ENCODE peak calls at places on chromosomes 6 and 20, in eight cellular contexts. K is spleen, U is heart left ventricle, O is stomach, N is esophagus squamous epithelium, I is K562, H is testis, V is GM12878. C is an unnamed sample.

GRCh38 chr6:16762547-16763477 is 1.6 kb upstream of the ATXN1 start:
- DNase-seq in K (peak), U (peak), O (peak), N (no peak), I (peak), H (peak), V (no peak), C (peak)

GRCh38 chr6:14739830-14740229 is 506.0 kb upstream of the JARID2 start:
- DNase-seq in K (no peak), U (no peak), O (no peak), N (no peak), I (no peak), H (no peak), V (no peak), C (no peak)

GRCh38 chr20:59307270-59307669 is 6.9 kb downstream of the EDN3 start:
- DNase-seq in K (no peak), U (no peak), O (no peak), N (no peak), I (no peak), H (no peak), V (no peak), C (peak)

GRCh38 chr6:140988780-140989179 is 1143.9 kb upstream of the GJE1 start:
- DNase-seq in K (no peak), U (no peak), O (no peak), N (no peak), I (no peak), H (no peak), V (no peak), C (no peak)

GRCh38 chr6:162770136-162770535 is 42.4 kb downstream of the PACRG start:
- DNase-seq in K (no peak), U (no peak), O (no peak), N (no peak), I (no peak), H (no peak), V (no peak), C (no peak)

GRCh38 chr6:158567871-158568401 is 8.0 kb downstream of the TMEM181 start:
- DNase-seq in K (no peak), U (no peak), O (no peak), N (no peak), I (no peak), H (no peak), V (no peak), C (no peak)

GRCh38 chr6:47964994-47965393 is 146.0 kb downstream of the PTCHD4 start:
- DNase-seq in K (no peak), U (no peak), O (no peak), N (no peak), I (no peak), H (no peak), V (no peak), C (no peak)

GRCh38 chr6:121515615-121516265 is 80.3 kb downstream of the GJA1 start:
- DNase-seq in K (no peak), U (no peak), O (no peak), N (no peak), I (no peak), H (no peak), V (no peak), C (no peak)

GRCh38 chr6:148611213-148611612 is 135.6 kb upstream of the UST start:
- DNase-seq in K (no peak), U (no peak), O (no peak), N (no peak), I (no peak), H (peak), V (no peak), C (peak)

GRCh38 chr6:81515562-81516453 is 236.7 kb downstream of the TENT5A start:
- DNase-seq in K (no peak), U (no peak), O (no peak), N (no peak), I (no peak), H (no peak), V (no peak), C (no peak)

DNA sequence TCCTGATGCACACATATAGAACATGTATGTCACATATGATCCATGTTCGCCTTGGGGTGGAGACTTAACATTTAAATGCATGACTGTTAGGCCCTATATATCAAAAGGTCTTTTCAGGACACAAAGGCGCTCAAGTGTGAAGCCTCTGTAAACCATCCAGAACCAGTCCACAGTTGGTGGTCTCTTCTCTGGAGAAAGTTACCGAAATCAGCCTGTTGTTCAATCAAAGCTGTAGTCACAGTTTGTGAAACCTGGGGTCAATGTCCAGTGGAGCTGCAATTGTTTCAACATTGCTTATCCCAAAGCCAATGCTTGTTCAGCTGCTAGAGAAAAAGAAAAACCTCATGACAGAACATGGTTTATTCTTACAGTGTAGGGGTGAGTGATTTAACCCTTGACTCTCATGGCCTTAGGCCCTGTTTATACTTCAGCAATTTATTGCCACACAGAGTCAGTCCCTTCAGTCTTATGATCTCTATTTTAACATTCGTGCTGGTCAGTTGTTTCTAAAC is 193.6 kb upstream of the CST7 start:
- DNase-seq in K (no peak), U (no peak), O (peak), N (no peak), I (no peak), H (no peak), V (no peak), C (no peak)
- H3K4me3 ChIP-seq in K (no peak), U (no peak), O (no peak), N (no peak), I (no peak), H (no peak), V (no peak), C (no peak)

DNA sequence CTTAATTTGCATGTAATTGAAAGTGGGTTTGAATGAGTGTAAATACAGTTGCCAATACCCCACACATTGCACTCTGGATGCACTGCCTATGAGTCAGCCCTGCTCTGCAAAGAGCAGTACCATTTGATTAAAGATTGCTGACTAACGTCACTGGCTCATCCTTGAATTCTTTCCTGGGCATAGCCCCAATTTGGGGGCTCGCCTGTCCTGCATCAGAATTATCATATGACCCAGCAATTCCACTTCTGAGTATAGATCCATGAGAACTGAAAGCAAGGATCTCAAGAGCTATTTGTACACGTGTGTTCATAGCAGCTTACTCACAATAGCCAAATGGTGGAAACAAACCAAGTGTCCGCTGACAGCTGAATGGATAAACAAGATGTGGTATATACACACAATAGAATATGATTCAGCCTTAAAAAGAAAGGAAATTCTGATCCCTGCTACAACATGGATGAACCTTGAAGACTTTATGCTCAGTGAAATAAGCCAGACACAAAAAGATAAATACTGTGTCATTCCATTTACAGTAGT is 36.3 kb downstream of the MYLK4 start:
- DNase-seq in K (no peak), U (no peak), O (no peak), N (no peak), I (no peak), H (no peak), V (no peak), C (peak)
- H3K27ac ChIP-seq in K (no peak), U (no peak), O (no peak), N (no peak), I (no peak), H (no peak), V (no peak), C (peak)

GRCh38 chr6:39997101-39997635 is 62.9 kb upstream of the MOCS1 start:
- DNase-seq in K (no peak), U (no peak), O (no peak), N (no peak), I (no peak), H (no peak), V (no peak), C (no peak)
- TF ChIP-seq POLR2A in K (no peak), U (no peak), O (no peak), N (no peak), I (no peak), H (no peak), V (no peak), C (no peak)

GRCh38 chr6:43090557-43090952 is 14.4 kb downstream of the PTK7 start:
- DNase-seq in K (peak), U (no peak), O (no peak), N (no peak), I (no peak), H (no peak), V (no peak), C (no peak)
- H3K4me3 ChIP-seq in K (no peak), U (no peak), O (no peak), N (no peak), I (no peak), H (no peak), V (no peak), C (no peak)

GRCh38 chr6:142570221-142570671 is 268.4 kb downstream of the ADGRG6 start:
- DNase-seq in K (no peak), U (no peak), O (peak), N (no peak), I (no peak), H (no peak), V (no peak), C (no peak)
- H3K27ac ChIP-seq in K (no peak), U (peak), O (no peak), N (no peak), I (no peak), H (no peak), V (no peak), C (no peak)

DNA sequence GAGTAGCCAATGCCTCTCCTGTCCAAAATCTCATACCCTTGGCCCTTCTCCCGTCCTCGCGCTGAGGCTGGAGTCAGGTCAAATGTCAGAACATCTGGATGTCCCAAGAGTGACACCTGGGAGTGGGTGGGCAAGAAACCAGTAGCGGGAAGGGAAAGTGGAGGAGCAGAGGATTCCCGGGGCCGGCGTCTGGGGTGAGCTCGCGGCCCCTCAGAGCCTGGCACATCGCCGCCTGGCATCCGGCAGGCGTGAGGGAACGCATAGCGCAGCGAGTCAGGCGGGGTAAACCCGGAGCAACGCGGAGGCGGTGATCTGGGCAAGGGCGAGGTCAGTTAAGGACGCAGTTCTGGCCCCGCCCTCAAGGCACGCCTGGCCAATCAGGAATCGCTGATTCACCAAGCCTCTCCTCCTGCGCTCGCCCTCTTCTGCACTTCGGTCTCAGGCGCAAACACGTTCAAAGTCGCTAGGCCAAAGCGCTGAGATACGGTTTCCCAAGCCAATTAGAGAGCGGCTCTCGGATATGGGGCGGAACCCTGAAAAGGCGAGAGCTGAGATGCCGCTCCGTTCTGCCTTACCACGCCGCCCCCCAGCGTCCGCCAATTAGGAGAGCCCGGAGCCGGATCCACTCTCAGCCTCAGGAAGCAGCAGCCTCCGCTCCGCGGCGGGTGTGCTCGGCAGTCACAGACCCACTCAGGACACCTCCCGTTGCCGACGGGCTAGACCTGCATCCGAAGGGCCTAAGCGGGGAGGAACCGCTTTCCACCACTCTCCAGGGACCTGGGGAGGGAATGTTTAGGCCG is 22.5 kb downstream of the VPS52 start:
- DNase-seq in K (peak), U (peak), O (peak), N (peak), I (peak), H (peak), V (peak), C (peak)
- TF ChIP-seq POLR2A in K (peak), U (no peak), O (no peak), N (no peak), I (peak), H (no peak), V (peak), C (peak)